ENCODE peak calls at places on chromosomes 12 and 14, in nine cellular contexts. Z, X, T, U, A, N, M, E and O are unnamed samples.

GRCh38 chr12:117124421-117125274 is 25.4 kb upstream of the TESC start:
- DNase-seq in M (no peak), E (no peak), N (no peak), U (no peak), A (no peak), Z (no peak), T (no peak), X (no peak), O (no peak)

GRCh38 chr12:95790912-95791849 is 617 bp upstream of the NTN4 start:
- DNase-seq in Z (no peak), A (no peak), X (no peak), T (no peak), M (peak; percentile 61), U (peak; percentile 45), N (no peak), E (peak; percentile 43), O (no peak)

GRCh38 chr12:98344034-98344565 is 171.3 kb upstream of the TMPO start:
- DNase-seq in T (no peak), M (no peak), N (no peak), A (no peak), X (no peak), Z (no peak), U (no peak), E (no peak), O (no peak)

GRCh38 chr14:24289649-24290283 is 9.8 kb downstream of the DHRS1 start:
- DNase-seq in E (no peak), N (no peak), T (no peak), X (no peak), A (no peak), U (no peak), Z (no peak), M (no peak), O (no peak)

GRCh38 chr14:57209561-57209960 is 59.1 kb downstream of the EXOC5 start:
- DNase-seq in N (no peak), M (no peak), X (peak; percentile 47), U (peak; percentile 11), E (peak; percentile 44), Z (no peak), A (no peak), T (peak; percentile 25), O (no peak)

GRCh38 chr14:51139221-51139681 is 44.3 kb upstream of the TRIM9 start:
- DNase-seq in E (no peak), A (no peak), U (peak; percentile 60), Z (no peak), N (no peak), M (no peak), T (peak; percentile 5), X (peak; percentile 20), O (no peak)

GRCh38 chr14:32559048-32559447 is 229.9 kb downstream of the AKAP6 start:
- DNase-seq in X (no peak), A (no peak), T (peak; percentile 20), M (no peak), Z (no peak), U (peak; percentile 67), E (peak; percentile 20), N (no peak), O (no peak)

GRCh38 chr12:47458273-47458672 is 247.6 kb downstream of the RPAP3 start:
- DNase-seq in T (no peak), N (no peak), E (peak; percentile 2), A (no peak), Z (no peak), M (no peak), U (peak; percentile 40), X (peak; percentile 8), O (no peak)

GRCh38 chr14:75860561-75861160 is 121.1 kb downstream of the TGFB3 start:
- DNase-seq in E (no peak), Z (no peak), M (no peak), N (no peak), T (no peak), X (no peak), A (no peak), U (no peak), O (no peak)

DNA sequence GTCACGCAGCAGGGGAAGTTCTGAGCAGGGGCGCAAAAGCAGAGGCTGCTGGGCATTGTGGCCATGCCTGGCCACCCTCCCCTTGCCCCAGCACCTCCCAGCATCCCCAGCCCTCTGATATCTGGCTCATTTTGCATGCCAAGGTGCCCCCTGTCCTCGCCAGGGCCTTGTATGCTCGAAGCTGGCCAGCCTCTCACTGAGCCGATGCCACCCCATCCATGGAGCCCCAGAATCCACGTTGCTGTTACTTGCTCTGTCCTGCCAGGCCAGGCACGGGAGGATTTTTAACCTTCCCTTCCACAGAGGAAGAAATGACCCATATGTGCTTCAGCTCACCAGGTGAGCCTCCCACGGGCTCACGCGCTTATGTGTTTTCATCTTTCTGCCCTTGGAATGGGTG is 413.4 kb downstream of the BCL11B start:
- DNase-seq in U (no peak), E (no peak), M (no peak), A (no peak), N (no peak), X (no peak), T (no peak), Z (no peak), O (no peak)
- H3K4me3 ChIP-seq in U (no peak overlapping the region), E (no peak overlapping the region), M (no peak overlapping the region), A (no peak overlapping the region), N (no peak overlapping the region), X (no peak overlapping the region), T (no peak overlapping the region), Z (no peak overlapping the region), O (no peak overlapping the region)

GRCh38 chr12:57735952-57736742 is 2.4 kb downstream of the AGAP2 start:
- DNase-seq in X (peak; percentile 29), T (peak; percentile 34), N (no peak), A (no peak), M (no peak), Z (no peak), U (no peak), E (peak; percentile 30), O (no peak)
- TF ChIP-seq CTCF in X (peak; percentile 29), T (peak; percentile 25), N (no peak), A (no peak), M (no peak), Z (no peak), U (peak; percentile 21), E (peak; percentile 36), O (no peak)

DNA sequence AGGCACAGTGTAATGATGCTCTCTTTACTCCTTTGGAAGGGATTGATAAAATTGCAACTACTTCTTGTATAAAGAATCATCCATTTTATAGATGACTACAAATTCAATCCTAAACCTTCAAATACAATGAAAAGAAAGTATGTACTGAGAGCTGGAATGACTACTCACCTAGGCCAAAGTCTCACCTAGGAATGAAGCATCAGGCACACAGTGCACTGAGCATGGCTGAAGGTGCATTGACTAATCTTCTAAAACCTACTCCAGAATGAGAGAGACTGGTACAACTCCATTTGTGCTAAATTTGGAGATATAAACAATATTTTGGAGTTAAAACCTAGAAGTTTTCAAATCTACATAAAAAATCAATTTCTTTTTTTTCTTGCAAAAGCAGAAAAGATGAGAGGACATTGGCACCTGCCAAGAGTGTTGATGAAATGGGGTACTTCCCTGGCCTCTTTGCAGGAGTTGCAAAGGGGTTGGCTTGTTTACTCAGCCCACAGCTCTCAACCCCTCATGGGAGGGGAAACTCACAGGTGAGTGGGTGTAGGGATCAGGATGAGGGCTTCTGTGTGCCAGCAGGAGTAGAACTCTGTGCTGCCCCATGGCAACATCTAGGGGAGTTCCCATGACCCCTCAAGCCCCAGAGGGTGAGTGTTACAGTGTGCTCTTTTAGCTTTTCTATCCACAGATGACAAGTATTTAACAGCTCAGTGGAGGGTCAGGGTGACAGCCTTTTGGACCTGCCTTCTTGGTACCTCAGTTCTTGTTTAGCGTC is 31.3 kb downstream of the CLECL1 start:
- DNase-seq in A (no peak), N (no peak), M (no peak), X (no peak), E (no peak), U (no peak), Z (no peak), T (no peak), O (no peak)
- H3K4me3 ChIP-seq in A (no peak overlapping the region), N (no peak overlapping the region), M (no peak overlapping the region), X (no peak overlapping the region), E (no peak overlapping the region), U (no peak overlapping the region), Z (no peak overlapping the region), T (no peak overlapping the region), O (no peak overlapping the region)

GRCh38 chr12:39626033-39626814 is 6.6 kb upstream of the ABCD2 start:
- DNase-seq in U (no peak), A (no peak), M (peak; percentile 71), X (no peak), N (no peak), T (no peak), E (no peak), Z (no peak), O (no peak)
- TF ChIP-seq CTCF in U (no peak), A (no peak), M (no peak), X (no peak), N (no peak), T (no peak), E (no peak), Z (no peak), O (no peak)

GRCh38 chr14:104665092-104665662 is 24.2 kb upstream of the INF2 start:
- DNase-seq in Z (no peak), A (no peak), N (no peak), E (peak; percentile 26), U (no peak), T (no peak), M (no peak), X (peak; percentile 41), O (no peak)
- H3K4me3 ChIP-seq in Z (no peak overlapping the region), A (no peak overlapping the region), N (no peak overlapping the region), E (no peak overlapping the region), U (no peak overlapping the region), T (no peak overlapping the region), M (no peak overlapping the region), X (no peak overlapping the region), O (no peak overlapping the region)

DNA sequence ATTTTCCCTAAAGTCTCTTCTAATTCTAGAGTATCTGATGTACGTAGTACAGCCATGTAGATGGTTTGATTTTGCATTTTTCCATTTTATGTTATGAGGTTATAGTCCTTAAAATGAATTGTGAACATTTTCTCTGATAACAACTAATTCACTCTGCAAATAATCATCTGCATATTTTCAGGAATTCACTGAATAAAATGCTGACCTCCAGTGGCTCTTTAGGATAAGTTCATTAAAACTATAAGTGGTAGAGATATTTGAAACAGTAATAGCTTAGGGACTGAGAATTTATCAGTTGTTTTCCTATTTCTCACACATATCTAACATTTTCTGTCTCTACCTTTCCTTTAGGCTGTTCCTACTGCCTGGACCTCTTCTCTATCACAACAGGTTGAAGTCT is 4.4 kb downstream of the MSRB3 start:
- DNase-seq in T (no peak), Z (no peak), X (no peak), U (no peak), M (no peak), E (no peak), N (no peak), A (no peak), O (no peak)
- TF ChIP-seq CTCF in T (peak; percentile 31), Z (no peak), X (peak; percentile 21), U (no peak), M (no peak), E (peak; percentile 6), N (no peak), A (no peak), O (no peak)